ENCODE peak calls at places on chromosomes 7 and 10, in seven cellular contexts. One of them, this sample, is unnamed.

GRCh38 chr7:47503283-47503682 is 78.6 kb downstream of the TNS3 start:
- DNase-seq in mesendoderm: no peak
- DNase-seq in neuronal stem cell: no peak
- DNase-seq in H9: no peak
- DNase-seq in IMR-90: peak
- DNase-seq in H1: no peak
- DNase-seq in mesenchymal stem cell: peak
- DNase-seq in this sample: no peak

GRCh38 chr7:22356855-22357310 is at the start of gene RAPGEF5:
- DNase-seq in H1: no peak
- DNase-seq in mesendoderm: peak
- DNase-seq in IMR-90: no peak
- DNase-seq in neuronal stem cell: peak
- DNase-seq in H9: peak
- DNase-seq in mesenchymal stem cell: no peak
- DNase-seq in this sample: no peak

GRCh38 chr10:63376560-63377304 is 89.0 kb downstream of the JMJD1C start:
- DNase-seq in IMR-90: peak
- DNase-seq in mesendoderm: no peak
- DNase-seq in H1: no peak
- DNase-seq in mesenchymal stem cell: peak
- DNase-seq in neuronal stem cell: no peak
- DNase-seq in H9: no peak
- DNase-seq in this sample: peak

GRCh38 chr7:53657586-53657985 is 622.2 kb downstream of the POM121L12 start:
- DNase-seq in mesendoderm: no peak
- DNase-seq in H9: no peak
- DNase-seq in neuronal stem cell: no peak
- DNase-seq in mesenchymal stem cell: no peak
- DNase-seq in IMR-90: no peak
- DNase-seq in H1: no peak
- DNase-seq in this sample: no peak

GRCh38 chr7:103379270-103379975 is 32.0 kb downstream of the PSMC2 start:
- DNase-seq in IMR-90: no peak
- DNase-seq in mesenchymal stem cell: no peak
- DNase-seq in H1: no peak
- DNase-seq in mesendoderm: no peak
- DNase-seq in neuronal stem cell: no peak
- DNase-seq in H9: no peak
- DNase-seq in this sample: no peak

GRCh38 chr10:118730699-118731456 is 23.9 kb downstream of the CACUL1 start:
- DNase-seq in neuronal stem cell: no peak
- DNase-seq in H1: no peak
- DNase-seq in H9: no peak
- DNase-seq in mesenchymal stem cell: no peak
- DNase-seq in IMR-90: no peak
- DNase-seq in mesendoderm: peak
- DNase-seq in this sample: no peak

GRCh38 chr10:787933-788651 is 98.6 kb upstream of the DIP2C start:
- DNase-seq in H1: no peak
- DNase-seq in mesenchymal stem cell: no peak
- DNase-seq in IMR-90: peak
- DNase-seq in mesendoderm: no peak
- DNase-seq in H9: no peak
- DNase-seq in neuronal stem cell: no peak
- DNase-seq in this sample: no peak

GRCh38 chr7:16989883-16990413 is 108.2 kb upstream of the AGR3 start:
- DNase-seq in mesenchymal stem cell: peak
- DNase-seq in H9: no peak
- DNase-seq in mesendoderm: no peak
- DNase-seq in IMR-90: peak
- DNase-seq in neuronal stem cell: no peak
- DNase-seq in H1: no peak
- DNase-seq in this sample: peak

GRCh38 chr10:9228770-9229169 is 1174.3 kb downstream of the GATA3 start:
- DNase-seq in H1: no peak
- DNase-seq in mesendoderm: peak
- DNase-seq in mesenchymal stem cell: no peak
- DNase-seq in IMR-90: peak
- DNase-seq in H9: no peak
- DNase-seq in neuronal stem cell: no peak
- DNase-seq in this sample: peak

GRCh38 chr10:78343266-78343665 is 309.6 kb downstream of the RPS24 start:
- DNase-seq in neuronal stem cell: no peak
- DNase-seq in H9: peak
- DNase-seq in IMR-90: no peak
- DNase-seq in mesenchymal stem cell: no peak
- DNase-seq in H1: no peak
- DNase-seq in mesendoderm: no peak
- DNase-seq in this sample: no peak

DNA sequence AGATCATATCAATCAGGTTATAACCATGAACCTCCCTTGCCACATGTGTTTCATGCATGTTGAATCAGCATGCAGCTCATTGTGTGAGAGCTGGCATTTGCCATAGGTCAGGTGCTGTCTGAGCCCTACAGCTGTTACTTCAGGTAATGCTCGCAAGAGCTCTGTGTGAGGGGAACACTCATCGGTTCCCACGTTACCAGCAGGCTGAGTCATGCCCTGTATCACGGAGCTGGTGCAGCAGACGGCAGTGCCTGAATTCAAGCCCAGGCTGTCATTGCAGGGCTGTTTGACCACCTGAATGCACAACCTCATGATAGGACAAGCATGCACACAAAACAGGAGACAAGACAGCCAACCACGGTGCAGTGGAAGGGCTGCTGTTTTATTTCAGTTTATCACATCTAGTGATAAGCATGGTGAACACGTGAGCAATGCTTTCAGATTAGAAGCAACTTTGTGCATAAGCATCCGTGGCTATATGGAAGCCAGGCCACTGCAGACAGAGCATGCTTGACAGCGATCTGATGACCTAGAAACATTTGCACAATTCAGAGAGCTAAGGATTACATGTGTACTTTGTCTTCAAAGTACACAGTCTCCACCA is 56.4 kb upstream of the PFKP start:
- DNase-seq in IMR-90: peak
- DNase-seq in neuronal stem cell: no peak
- DNase-seq in mesenchymal stem cell: no peak
- DNase-seq in mesendoderm: peak
- DNase-seq in H1: no peak
- DNase-seq in H9: no peak
- DNase-seq in this sample: no peak
- H2BK5ac ChIP-seq in IMR-90: no peak
- H2BK5ac ChIP-seq in neuronal stem cell: no peak
- H2BK5ac ChIP-seq in mesenchymal stem cell: no peak
- H2BK5ac ChIP-seq in mesendoderm: no peak
- H2BK5ac ChIP-seq in H1: no peak
- H2BK5ac ChIP-seq in H9: no peak
- H2BK5ac ChIP-seq in this sample: no peak

DNA sequence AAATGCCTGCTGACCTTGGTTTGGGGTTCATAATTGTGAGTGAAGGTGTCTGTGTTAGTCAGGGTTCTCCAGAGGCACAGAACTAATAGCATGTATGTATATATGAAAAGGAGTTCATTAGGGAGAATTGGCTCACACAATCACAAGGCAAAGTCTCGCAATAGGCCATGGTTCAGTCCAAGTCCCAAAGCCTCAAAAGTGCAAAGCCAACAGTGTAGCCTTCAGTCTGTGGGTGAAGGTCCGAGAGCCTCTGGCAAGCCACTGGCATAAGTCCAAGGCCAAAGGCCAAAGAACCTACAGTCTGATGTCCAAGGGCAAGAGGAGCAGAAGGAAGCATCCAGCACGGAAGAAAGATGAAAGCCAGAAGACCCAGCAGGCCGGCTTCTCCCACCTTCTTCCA is 257.6 kb upstream of the SHH start:
- DNase-seq in H1: no peak
- DNase-seq in mesenchymal stem cell: no peak
- DNase-seq in IMR-90: no peak
- DNase-seq in neuronal stem cell: no peak
- DNase-seq in H9: no peak
- DNase-seq in mesendoderm: no peak
- DNase-seq in this sample: no peak
- H3K23ac ChIP-seq in H1: no peak
- H3K23ac ChIP-seq in mesenchymal stem cell: no peak
- H3K23ac ChIP-seq in IMR-90: no peak
- H3K23ac ChIP-seq in neuronal stem cell: no peak
- H3K23ac ChIP-seq in H9: no peak
- H3K23ac ChIP-seq in mesendoderm: no peak
- H3K23ac ChIP-seq in this sample: no peak

GRCh38 chr10:26586211-26586610 is 111.3 kb upstream of the PDSS1 start:
- DNase-seq in mesenchymal stem cell: no peak
- DNase-seq in neuronal stem cell: no peak
- DNase-seq in H1: no peak
- DNase-seq in H9: no peak
- DNase-seq in mesendoderm: no peak
- DNase-seq in IMR-90: no peak
- DNase-seq in this sample: no peak
- H2BK5ac ChIP-seq in mesenchymal stem cell: no peak
- H2BK5ac ChIP-seq in neuronal stem cell: no peak
- H2BK5ac ChIP-seq in H1: no peak
- H2BK5ac ChIP-seq in H9: no peak
- H2BK5ac ChIP-seq in mesendoderm: no peak
- H2BK5ac ChIP-seq in IMR-90: no peak
- H2BK5ac ChIP-seq in this sample: no peak

GRCh38 chr7:130953193-130953592 is 219.2 kb upstream of the KLF14 start:
- DNase-seq in H9: no peak
- DNase-seq in neuronal stem cell: no peak
- DNase-seq in IMR-90: no peak
- DNase-seq in mesenchymal stem cell: no peak
- DNase-seq in H1: no peak
- DNase-seq in mesendoderm: no peak
- DNase-seq in this sample: no peak

GRCh38 chr7:130956417-130957139 is 222.6 kb upstream of the KLF14 start:
- DNase-seq in IMR-90: peak
- DNase-seq in H1: no peak
- DNase-seq in neuronal stem cell: no peak
- DNase-seq in mesenchymal stem cell: peak
- DNase-seq in mesendoderm: no peak
- DNase-seq in H9: no peak
- DNase-seq in this sample: no peak

GRCh38 chr7:130957140-130957513 is 223.1 kb upstream of the KLF14 start:
- DNase-seq in mesenchymal stem cell: no peak
- DNase-seq in neuronal stem cell: no peak
- DNase-seq in H9: no peak
- DNase-seq in H1: no peak
- DNase-seq in mesendoderm: no peak
- DNase-seq in IMR-90: no peak
- DNase-seq in this sample: no peak

GRCh38 chr7:130955560-130955919 is 221.5 kb upstream of the KLF14 start:
- DNase-seq in neuronal stem cell: no peak
- DNase-seq in mesendoderm: no peak
- DNase-seq in H9: no peak
- DNase-seq in IMR-90: no peak
- DNase-seq in mesenchymal stem cell: no peak
- DNase-seq in H1: no peak
- DNase-seq in this sample: no peak

DNA sequence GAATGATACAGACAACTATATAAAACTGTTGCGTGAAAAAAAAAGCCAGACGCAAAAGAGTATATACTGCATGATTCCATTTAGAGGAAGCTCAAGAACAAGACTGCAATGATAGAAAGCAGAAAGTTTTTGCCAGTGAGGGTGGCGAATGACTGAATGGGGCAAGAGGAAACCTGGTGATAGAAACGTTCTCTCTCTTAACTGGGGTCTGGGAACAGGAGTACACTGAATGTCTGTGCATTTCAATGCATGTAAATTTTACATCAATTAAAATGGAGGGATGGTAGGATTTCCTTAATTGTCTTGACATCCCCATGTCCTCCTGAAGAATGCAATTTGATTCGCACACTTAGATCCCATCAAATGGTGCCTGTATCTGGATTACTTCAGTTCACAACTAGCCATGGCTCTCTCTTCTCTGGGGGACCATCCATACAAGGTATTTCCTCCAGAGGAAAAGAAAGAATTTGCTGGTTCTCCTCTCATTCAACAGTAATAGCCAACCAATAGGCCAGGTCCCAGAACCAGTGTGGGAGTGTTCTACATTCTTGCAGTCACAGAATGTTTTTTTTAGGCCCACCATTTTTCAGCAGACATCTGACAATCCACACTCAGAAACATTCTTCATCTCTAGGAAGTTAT is 221.0 kb upstream of the KLF14 start:
- DNase-seq in neuronal stem cell: no peak
- DNase-seq in mesenchymal stem cell: no peak
- DNase-seq in H9: no peak
- DNase-seq in IMR-90: no peak
- DNase-seq in mesendoderm: no peak
- DNase-seq in H1: no peak
- DNase-seq in this sample: no peak
- H3K23ac ChIP-seq in neuronal stem cell: no peak
- H3K23ac ChIP-seq in mesenchymal stem cell: no peak
- H3K23ac ChIP-seq in H9: no peak
- H3K23ac ChIP-seq in IMR-90: peak
- H3K23ac ChIP-seq in mesendoderm: no peak
- H3K23ac ChIP-seq in H1: no peak
- H3K23ac ChIP-seq in this sample: no peak

GRCh38 chr7:125670926-125671572 is 741.4 kb upstream of the POT1 start:
- DNase-seq in IMR-90: no peak
- DNase-seq in H9: no peak
- DNase-seq in H1: no peak
- DNase-seq in mesendoderm: peak
- DNase-seq in mesenchymal stem cell: peak
- DNase-seq in neuronal stem cell: peak
- DNase-seq in this sample: peak
- H2BK5ac ChIP-seq in IMR-90: no peak
- H2BK5ac ChIP-seq in H9: no peak
- H2BK5ac ChIP-seq in H1: no peak
- H2BK5ac ChIP-seq in mesendoderm: no peak
- H2BK5ac ChIP-seq in mesenchymal stem cell: no peak
- H2BK5ac ChIP-seq in neuronal stem cell: no peak
- H2BK5ac ChIP-seq in this sample: no peak

GRCh38 chr7:30278386-30278785 is 6.0 kb upstream of the ZNRF2 start:
- DNase-seq in mesenchymal stem cell: no peak
- DNase-seq in H1: no peak
- DNase-seq in H9: no peak
- DNase-seq in mesendoderm: no peak
- DNase-seq in IMR-90: no peak
- DNase-seq in neuronal stem cell: no peak
- DNase-seq in this sample: peak
- H3K23ac ChIP-seq in mesenchymal stem cell: no peak
- H3K23ac ChIP-seq in H1: no peak
- H3K23ac ChIP-seq in H9: no peak
- H3K23ac ChIP-seq in mesendoderm: no peak
- H3K23ac ChIP-seq in IMR-90: no peak
- H3K23ac ChIP-seq in neuronal stem cell: no peak
- H3K23ac ChIP-seq in this sample: no peak